ENCODE peak calls at places on chromosomes 3 and 15, in seven cellular contexts. Y is neuronal stem cell, P is IMR-90, W is mesenchymal stem cell, C is H1, Z is H9, S is trophoblast cell. A is an unnamed sample.

GRCh38 chr3:27568393-27568792 is 84.2 kb upstream of the SLC4A7 start:
- DNase-seq in P (peak; percentile 72), S (no peak), W (no peak), C (no peak), Z (no peak), Y (no peak), A (no peak)

GRCh38 chr15:67065531-67066005 is at the start of gene SMAD3:
- DNase-seq in W (peak; percentile 95), Z (peak; percentile 81), Y (peak; percentile 84), C (peak; percentile 66), P (peak; percentile 95), S (peak; percentile 93), A (peak; percentile 97)

GRCh38 chr15:38549222-38549621 is 15.4 kb downstream of the RASGRP1 start:
- DNase-seq in Z (no peak), P (peak; percentile 60), W (no peak), C (no peak), S (no peak), Y (no peak), A (no peak)

GRCh38 chr15:76625267-76625666 is 279.9 kb downstream of the SCAPER start:
- DNase-seq in S (no peak), Z (peak; percentile 58), P (no peak), C (no peak), Y (no peak), W (no peak), A (peak; percentile 23)

GRCh38 chr3:182165234-182165633 is 453.5 kb downstream of the SOX2 start:
- DNase-seq in W (no peak), Z (no peak), Y (no peak), S (peak; percentile 58), C (no peak), P (no peak), A (no peak)

GRCh38 chr15:70853855-70854668 is at the start of gene LARP6:
- DNase-seq in C (no peak), S (no peak), Z (peak; percentile 72), W (peak; percentile 62), Y (peak; percentile 63), P (peak; percentile 36), A (peak; percentile 73)

GRCh38 chr3:107676469-107677309 is 153.9 kb downstream of the BBX start:
- DNase-seq in S (no peak), Z (no peak), W (peak; percentile 42), C (no peak), Y (no peak), P (peak; percentile 43), A (no peak)

GRCh38 chr15:59501531-59502113 is 63.6 kb downstream of the FAM81A start:
- DNase-seq in S (peak; percentile 76), C (peak; percentile 9), Z (peak; percentile 66), W (peak; percentile 65), P (peak; percentile 55), Y (peak; percentile 53), A (peak; percentile 68)

GRCh38 chr3:42473083-42473932 is 29.1 kb upstream of the VIPR1 start:
- DNase-seq in Z (no peak), W (peak; percentile 87), P (peak; percentile 16), Y (no peak), C (no peak), S (peak; percentile 30), A (no peak)

GRCh38 chr15:69893863-69894262 is 203.9 kb downstream of the TLE3 start:
- DNase-seq in Y (no peak), S (peak; percentile 10), C (no peak), W (peak; percentile 87), Z (no peak), P (peak; percentile 60), A (peak; percentile 80)

GRCh38 chr3:37979798-37980476 is 10.6 kb upstream of the VILL start:
- DNase-seq in W (peak; percentile 37), S (no peak), C (no peak), Z (no peak), Y (no peak), P (no peak), A (no peak)

GRCh38 chr3:124292329-124292728 is 300.4 kb upstream of the ROPN1 start:
- DNase-seq in Z (no peak), P (no peak), C (no peak), Y (no peak), S (no peak), W (no peak), A (no peak)

GRCh38 chr3:141853146-141853690 is 23.2 kb upstream of the ATP1B3 start:
- DNase-seq in C (no peak), P (no peak), S (no peak), Y (no peak), W (no peak), Z (no peak), A (no peak)

GRCh38 chr3:85342915-85343314 is 384.1 kb downstream of the CADM2 start:
- DNase-seq in P (no peak), S (no peak), W (no peak), Y (peak; percentile 11), C (no peak), Z (no peak), A (peak; percentile 36)

GRCh38 chr15:82315519-82316246 is 33.6 kb downstream of the GOLGA6L10 start:
- DNase-seq in Z (peak; percentile 22), S (no peak), C (no peak), P (no peak), W (no peak), Y (no peak), A (no peak)

GRCh38 chr3:190121061-190121765 is 516 bp upstream of the P3H2 start:
- DNase-seq in W (no peak), Z (no peak), Y (no peak), S (no peak), C (no peak), P (no peak), A (no peak)

GRCh38 chr3:18715208-18715607 is 290.1 kb upstream of the SATB1 start:
- DNase-seq in Y (no peak), C (no peak), P (no peak), Z (no peak), W (no peak), S (no peak), A (no peak)

GRCh38 chr3:190696777-190697501 is 165.6 kb downstream of the GMNC start:
- DNase-seq in P (peak; percentile 40), Z (no peak), C (no peak), Y (peak; percentile 12), W (peak; percentile 62), S (peak; percentile 22), A (peak; percentile 45)

GRCh38 chr3:64627471-64628321 is 60.1 kb downstream of the ADAMTS9 start:
- DNase-seq in P (peak; percentile 20), Z (no peak), S (no peak), Y (no peak), C (no peak), W (peak; percentile 85), A (peak; percentile 11)

GRCh38 chr3:152050782-152051405 is 177.5 kb downstream of the SUCNR1 start:
- DNase-seq in Y (no peak), W (peak; percentile 24), S (no peak), Z (no peak), P (peak; percentile 38), C (no peak), A (no peak)

GRCh38 chr3:152047465-152047864 is 174.0 kb downstream of the SUCNR1 start:
- DNase-seq in P (peak; percentile 68), C (no peak), S (no peak), Z (no peak), Y (no peak), W (peak; percentile 31), A (no peak)

GRCh38 chr3:152046280-152046679 is 172.8 kb downstream of the SUCNR1 start:
- DNase-seq in W (no peak), C (no peak), Y (no peak), P (no peak), Z (no peak), S (no peak), A (no peak)

GRCh38 chr3:152051501-152052404 is 178.3 kb downstream of the SUCNR1 start:
- DNase-seq in W (peak; percentile 46), C (no peak), Z (no peak), S (peak; percentile 50), P (peak; percentile 69), Y (no peak), A (no peak)

DNA sequence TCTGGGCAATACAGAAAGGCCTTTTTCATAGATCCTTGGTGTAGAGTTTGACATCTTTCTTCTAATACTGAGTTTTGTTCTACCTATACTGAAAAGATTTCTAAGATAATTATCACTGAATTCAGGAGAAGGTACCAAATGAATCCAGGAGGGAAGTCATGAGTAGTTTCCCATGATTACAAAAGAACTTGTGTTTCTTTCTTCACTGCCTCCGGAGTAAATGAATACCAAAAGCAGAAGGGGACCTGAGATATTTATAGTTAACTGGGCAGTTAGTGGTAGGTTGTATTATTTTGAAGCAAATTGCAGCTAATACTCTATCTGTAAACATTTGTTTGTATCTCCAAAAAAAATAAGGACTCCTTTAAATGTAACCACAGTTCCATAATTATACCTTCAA is 175.4 kb downstream of the SUCNR1 start:
- DNase-seq in Z (no peak), W (no peak), Y (no peak), C (no peak), P (no peak), S (no peak), A (no peak)
- H3K4ac ChIP-seq in Z (no peak overlapping the region), W (no peak overlapping the region), Y (no peak overlapping the region), C (no peak overlapping the region), P (no peak overlapping the region), S (no peak overlapping the region), A (no peak overlapping the region)

GRCh38 chr3:17581421-17582080 is 160.9 kb downstream of the TBC1D5 start:
- DNase-seq in Y (no peak), C (no peak), W (no peak), Z (no peak), S (peak; percentile 7), P (peak; percentile 20), A (no peak)

GRCh38 chr3:17579289-17580031 is 163.0 kb downstream of the TBC1D5 start:
- DNase-seq in W (no peak), S (no peak), C (no peak), Y (no peak), P (peak; percentile 10), Z (no peak), A (no peak)

GRCh38 chr3:17580901-17581300 is 161.5 kb downstream of the TBC1D5 start:
- DNase-seq in Y (no peak), S (no peak), P (no peak), Z (no peak), W (no peak), C (no peak), A (no peak)

GRCh38 chr3:17573396-17573795 is 169.0 kb downstream of the TBC1D5 start:
- DNase-seq in Y (no peak), S (no peak), P (no peak), Z (no peak), C (no peak), W (no peak), A (no peak)

GRCh38 chr3:17577795-17578520 is 164.5 kb downstream of the TBC1D5 start:
- DNase-seq in Z (no peak), S (no peak), Y (no peak), P (peak; percentile 4), C (no peak), W (peak; percentile 40), A (no peak)
- H3K4ac ChIP-seq in Z (no peak overlapping the region), S (no peak overlapping the region), Y (no peak overlapping the region), P (no peak overlapping the region), C (no peak overlapping the region), W (no peak overlapping the region), A (no peak overlapping the region)

DNA sequence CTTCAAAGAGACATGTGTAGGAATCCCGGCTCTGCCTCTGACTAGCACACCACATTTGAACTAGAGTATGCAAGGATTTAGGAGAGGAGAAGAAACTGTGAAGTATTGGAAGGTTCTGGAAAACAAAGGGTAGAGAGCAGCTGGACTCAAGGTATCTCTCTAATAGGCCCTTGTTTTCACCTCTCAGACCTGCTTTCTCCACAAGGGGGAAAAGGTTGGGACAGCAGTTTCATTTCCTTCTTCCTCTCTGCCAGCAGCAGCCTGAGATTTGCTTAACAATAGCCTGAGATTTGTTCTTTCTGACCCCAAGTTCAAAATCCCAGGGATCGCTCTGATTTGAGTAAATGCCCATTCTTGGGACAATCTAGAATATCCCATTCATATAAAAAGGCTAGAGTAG is 430.6 kb upstream of the MCTP2 start:
- DNase-seq in Z (peak; percentile 33), S (no peak), P (no peak), Y (no peak), W (no peak), C (no peak), A (peak; percentile 46)
- H3K4ac ChIP-seq in Z (no peak overlapping the region), S (no peak overlapping the region), P (no peak overlapping the region), Y (no peak overlapping the region), W (no peak overlapping the region), C (no peak overlapping the region), A (no peak overlapping the region)

GRCh38 chr3:61830111-61830400 is 268.7 kb downstream of the PTPRG start:
- DNase-seq in Z (no peak), P (peak; percentile 11), S (no peak), C (no peak), W (no peak), Y (no peak), A (no peak)
- H3K4ac ChIP-seq in Z (no peak overlapping the region), P (no peak overlapping the region), S (no peak overlapping the region), C (no peak overlapping the region), W (no peak overlapping the region), Y (no peak overlapping the region), A (no peak overlapping the region)